ENCODE peak calls at places on chromosomes 11 and 22, in nine cellular contexts. H is stomach, C is tibial nerve, R is fibroblast of lung, E is A549, J is ovary, D is adrenal gland, B is iPS DF 6.9, X is sigmoid colon. G is an unnamed sample.

GRCh38 chr11:66619080-66619554 is 2.7 kb downstream of the RBM14 start:
- DNase-seq in X (no peak), H (no peak), C (no peak), J (no peak), B (no peak), D (no peak), R (peak), E (peak), G (peak)

GRCh38 chr11:35911616-35912165 is 32.2 kb upstream of the LDLRAD3 start:
- DNase-seq in X (no peak), D (no peak), H (no peak), R (no peak), C (no peak), J (no peak), E (no peak), B (no peak), G (no peak)

GRCh38 chr11:134780486-134781155 is 368.6 kb upstream of the B3GAT1 start:
- DNase-seq in X (no peak), B (no peak), J (no peak), R (no peak), C (no peak), E (no peak), H (no peak), D (no peak), G (no peak)

GRCh38 chr11:120834686-120835225 is 189.1 kb upstream of the TBCEL start:
- DNase-seq in D (no peak), E (no peak), J (no peak), C (no peak), X (no peak), B (no peak), R (no peak), H (no peak), G (no peak)

GRCh38 chr11:119065369-119065768 is 2.2 kb upstream of the VPS11 start:
- DNase-seq in C (no peak), B (no peak), X (no peak), J (no peak), D (no peak), R (peak), H (no peak), E (peak), G (no peak)

GRCh38 chr11:8905528-8906165 is 5.3 kb upstream of the AKIP1 start:
- DNase-seq in R (peak), B (no peak), D (no peak), C (no peak), X (no peak), E (peak), J (no peak), H (no peak), G (no peak)

GRCh38 chr22:44724859-44725258 is 22.9 kb downstream of the PRR5 start:
- DNase-seq in X (no peak), J (no peak), R (no peak), B (no peak), D (no peak), H (no peak), C (no peak), E (no peak), G (no peak)

GRCh38 chr11:2390871-2391662 is 9.5 kb upstream of the TSSC4 start:
- DNase-seq in X (peak), B (no peak), E (peak), C (no peak), R (peak), D (no peak), J (peak), H (no peak), G (no peak)

GRCh38 chr11:35615911-35616900 is 2.1 kb upstream of the FJX1 start:
- DNase-seq in D (no peak), E (peak), H (no peak), X (no peak), J (no peak), B (no peak), R (peak), C (peak), G (no peak)

GRCh38 chr11:19879309-19880087 is 166.9 kb downstream of the NAV2 start:
- DNase-seq in J (no peak), R (no peak), H (no peak), C (no peak), B (no peak), D (no peak), X (peak), E (no peak), G (no peak)

GRCh38 chr11:19878520-19878919 is 165.9 kb downstream of the NAV2 start:
- DNase-seq in H (no peak), D (no peak), X (no peak), C (no peak), J (no peak), B (no peak), R (no peak), E (no peak), G (no peak)

GRCh38 chr11:19874241-19874640 is 161.6 kb downstream of the NAV2 start:
- DNase-seq in C (no peak), J (no peak), D (no peak), X (no peak), B (no peak), E (no peak), R (no peak), H (no peak), G (no peak)

GRCh38 chr11:19873730-19874129 is 161.1 kb downstream of the NAV2 start:
- DNase-seq in X (no peak), R (no peak), D (no peak), C (no peak), J (no peak), B (no peak), H (no peak), E (no peak), G (no peak)

GRCh38 chr11:19876750-19877149 is 164.1 kb downstream of the NAV2 start:
- DNase-seq in H (no peak), J (no peak), B (no peak), D (no peak), X (no peak), E (no peak), R (no peak), C (no peak), G (no peak)
- H3K4me3 ChIP-seq in H (no peak), J (no peak), B (no peak), D (no peak), X (no peak), E (no peak), R (no peak), C (no peak), G (no peak)

DNA sequence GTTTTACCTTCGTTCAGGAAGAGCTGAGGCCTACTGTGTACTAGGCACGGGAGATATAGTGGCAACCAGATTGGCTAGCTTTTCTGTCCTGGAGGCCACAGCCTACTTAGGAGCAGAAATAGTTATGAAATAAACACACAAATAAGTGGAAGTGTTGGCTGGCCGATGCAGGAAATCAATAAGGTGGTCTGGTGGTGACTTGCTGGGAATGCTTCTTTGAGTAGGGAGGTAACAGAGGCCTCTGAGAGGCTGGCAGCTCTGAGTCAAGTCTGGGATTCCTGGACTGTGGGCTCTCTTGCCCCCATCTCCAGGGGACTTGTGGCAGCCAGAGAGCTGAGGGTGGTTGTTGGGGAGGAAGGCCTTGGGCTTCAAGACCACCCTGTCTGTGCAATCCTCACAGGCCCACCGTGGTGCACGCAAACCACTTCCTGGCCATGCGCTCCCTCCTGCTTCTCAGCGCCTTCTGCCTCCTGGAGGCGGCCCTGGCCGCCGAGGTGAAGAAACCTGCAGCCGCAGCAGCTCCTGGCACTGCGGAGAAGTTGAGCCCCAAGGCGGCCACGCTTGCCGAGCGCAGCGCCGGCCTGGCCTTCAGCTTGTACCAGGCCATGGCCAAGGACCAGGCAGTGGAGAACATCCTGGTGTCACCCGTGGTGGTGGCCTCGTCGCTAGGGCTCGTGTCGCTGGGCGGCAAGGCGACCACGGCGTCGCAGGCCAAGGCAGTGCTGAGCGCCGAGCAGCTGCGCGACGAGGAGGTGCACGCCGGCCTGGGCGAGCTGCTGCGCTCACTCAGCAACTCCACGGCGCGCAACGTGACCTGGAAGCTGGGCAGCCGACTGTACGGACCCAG is 4.1 kb downstream of the SERPINH1 start:
- DNase-seq in J (peak), C (no peak), R (no peak), B (no peak), E (no peak), X (no peak), H (no peak), D (no peak), G (no peak)
- H3K4me3 ChIP-seq in J (no peak), C (no peak), R (peak), B (no peak), E (no peak), X (no peak), H (no peak), D (no peak), G (no peak)

DNA sequence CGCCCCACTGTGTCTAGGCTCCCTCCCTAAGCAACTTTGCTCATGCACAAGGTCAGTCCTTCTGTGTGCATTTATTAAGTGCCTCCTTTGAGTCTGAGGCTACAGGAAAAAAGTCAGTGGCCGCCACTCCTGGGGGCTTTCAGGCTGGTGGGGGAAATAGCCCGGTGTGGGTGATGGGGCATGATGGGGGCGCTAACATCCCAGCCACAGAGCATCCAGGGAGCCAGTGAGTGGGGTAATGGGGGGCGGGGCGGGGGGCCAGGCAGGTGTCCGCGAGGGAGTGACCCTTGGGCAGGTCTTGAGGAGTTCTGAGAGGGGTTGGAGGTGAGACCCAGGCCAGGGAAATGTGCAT is 10.0 kb upstream of the EHD1 start:
- DNase-seq in J (no peak), H (no peak), B (no peak), C (no peak), E (no peak), X (no peak), R (no peak), D (no peak), G (no peak)
- H3K4me3 ChIP-seq in J (no peak), H (no peak), B (no peak), C (peak), E (peak), X (peak), R (no peak), D (no peak), G (no peak)

GRCh38 chr22:37266581-37267127 is 15.7 kb upstream of the CYTH4 start:
- DNase-seq in C (no peak), D (no peak), E (no peak), H (no peak), R (no peak), X (no peak), B (no peak), J (peak), G (no peak)
- H3K4me3 ChIP-seq in C (peak), D (no peak), E (no peak), H (peak), R (no peak), X (peak), B (no peak), J (no peak), G (no peak)

GRCh38 chr22:33850724-33851123 is 69.6 kb downstream of the LARGE1 start:
- DNase-seq in R (no peak), H (no peak), D (no peak), B (peak), E (no peak), X (no peak), J (no peak), C (no peak), G (no peak)

GRCh38 chr22:33848251-33848650 is 72.0 kb downstream of the LARGE1 start:
- DNase-seq in X (no peak), J (no peak), H (no peak), E (no peak), B (no peak), D (no peak), R (no peak), C (no peak), G (no peak)

GRCh38 chr22:33851985-33852384 is 68.3 kb downstream of the LARGE1 start:
- DNase-seq in X (no peak), E (no peak), D (no peak), B (no peak), H (peak), J (no peak), C (no peak), R (no peak), G (no peak)

GRCh38 chr22:33851240-33851639 is 69.0 kb downstream of the LARGE1 start:
- DNase-seq in D (no peak), X (no peak), J (no peak), C (no peak), E (no peak), H (no peak), B (no peak), R (no peak), G (no peak)

DNA sequence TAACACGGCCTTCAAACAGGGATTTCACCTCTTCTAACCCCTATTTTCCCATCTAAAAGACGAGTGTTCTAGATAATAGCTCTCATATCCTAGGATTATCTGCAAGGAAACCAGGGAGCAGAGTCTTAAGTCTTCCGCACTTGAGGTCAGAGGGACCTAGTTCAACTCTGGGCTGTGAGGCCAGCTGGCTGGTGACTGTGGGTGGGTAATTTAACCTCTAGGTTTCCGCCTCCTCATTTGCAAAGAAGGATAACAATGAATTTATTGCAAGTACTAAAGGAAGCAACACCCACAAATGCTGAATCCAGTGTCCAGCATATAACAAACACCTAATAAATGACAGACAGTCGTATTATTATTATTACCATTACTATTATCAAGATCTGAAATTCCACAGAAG is 70.0 kb downstream of the LARGE1 start:
- DNase-seq in B (no peak), C (no peak), D (no peak), J (no peak), E (no peak), X (no peak), H (no peak), R (no peak), G (no peak)
- H3K4me3 ChIP-seq in B (no peak), C (no peak), D (no peak), J (no peak), E (no peak), X (no peak), H (no peak), R (no peak), G (no peak)

DNA sequence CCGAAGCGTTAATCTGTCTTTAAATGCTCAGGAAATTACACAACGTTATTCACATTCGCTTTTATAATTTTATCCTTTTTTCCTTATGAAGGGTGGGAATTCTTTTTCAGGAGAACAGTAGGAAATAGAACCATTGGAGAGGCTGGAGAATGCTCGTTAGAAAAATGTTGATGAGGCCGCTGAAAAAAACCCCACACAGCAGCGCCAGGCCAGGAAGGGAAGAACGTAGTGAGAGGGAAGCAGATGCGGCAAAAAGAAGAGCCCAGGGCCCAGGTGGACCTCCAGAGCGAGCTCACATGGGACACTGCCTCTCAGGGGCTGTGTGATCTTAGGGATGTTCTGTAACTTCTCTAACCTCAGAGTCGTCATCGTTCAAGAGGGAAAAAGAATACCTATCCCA is 691.6 kb downstream of the OPCML start:
- DNase-seq in H (no peak), C (no peak), R (no peak), B (no peak), D (no peak), X (no peak), E (no peak), J (no peak), G (no peak)
- H3K4me3 ChIP-seq in H (no peak), C (no peak), R (no peak), B (no peak), D (no peak), X (no peak), E (no peak), J (no peak), G (no peak)

GRCh38 chr11:18314794-18315523 is 7.0 kb downstream of the HPS5 start:
- DNase-seq in X (no peak), H (no peak), B (no peak), R (no peak), J (no peak), D (no peak), C (no peak), E (no peak), G (no peak)

GRCh38 chr11:18313985-18314763 is 7.8 kb downstream of the HPS5 start:
- DNase-seq in J (peak), D (no peak), R (peak), H (no peak), X (no peak), E (peak), B (no peak), C (no peak), G (no peak)

GRCh38 chr11:18310800-18311340 is 11.1 kb downstream of the HPS5 start:
- DNase-seq in J (no peak), C (no peak), E (no peak), D (peak), B (no peak), H (no peak), X (no peak), R (no peak), G (no peak)

GRCh38 chr11:18312012-18312411 is 9.9 kb downstream of the HPS5 start:
- DNase-seq in E (no peak), D (no peak), R (no peak), C (no peak), J (no peak), B (no peak), X (no peak), H (no peak), G (no peak)

DNA sequence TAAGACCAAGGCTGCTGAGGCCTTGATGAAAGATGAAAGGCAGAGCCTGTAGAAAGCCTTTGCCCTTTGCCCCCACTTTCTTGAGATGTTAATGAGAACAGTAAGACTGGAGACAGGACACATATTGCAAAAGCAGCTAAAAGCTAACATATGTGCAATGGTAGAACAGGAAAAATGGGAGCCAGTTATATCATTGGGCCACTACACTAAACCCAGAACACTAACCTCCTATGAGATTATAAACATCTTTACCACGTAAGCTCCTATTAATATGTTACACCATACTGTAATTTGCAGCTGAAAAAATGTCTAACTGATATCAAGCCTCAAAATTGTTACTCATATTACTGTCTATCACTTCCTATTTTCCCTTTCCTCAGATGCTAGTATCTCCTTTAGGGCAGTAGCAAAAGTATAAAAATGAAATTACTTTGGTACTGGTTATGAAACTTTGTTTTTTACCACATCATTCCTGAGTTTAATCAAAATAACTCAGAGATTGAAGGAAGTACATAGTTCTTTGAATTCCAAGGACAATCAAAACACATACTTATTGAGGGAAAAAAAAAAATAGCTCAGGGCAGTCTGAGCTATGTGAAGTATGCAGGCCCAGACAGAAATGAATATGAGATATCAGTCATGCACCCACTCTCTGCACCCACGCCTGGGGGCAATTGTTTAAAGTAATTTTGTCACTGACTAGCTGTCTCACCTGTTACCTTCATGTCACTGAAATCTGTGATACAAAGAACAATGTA is 9.1 kb downstream of the HPS5 start:
- DNase-seq in E (no peak), X (no peak), J (no peak), C (no peak), B (no peak), R (no peak), D (no peak), H (no peak), G (peak)
- H3K4me3 ChIP-seq in E (no peak), X (no peak), J (no peak), C (no peak), B (no peak), R (no peak), D (no peak), H (no peak), G (no peak)

DNA sequence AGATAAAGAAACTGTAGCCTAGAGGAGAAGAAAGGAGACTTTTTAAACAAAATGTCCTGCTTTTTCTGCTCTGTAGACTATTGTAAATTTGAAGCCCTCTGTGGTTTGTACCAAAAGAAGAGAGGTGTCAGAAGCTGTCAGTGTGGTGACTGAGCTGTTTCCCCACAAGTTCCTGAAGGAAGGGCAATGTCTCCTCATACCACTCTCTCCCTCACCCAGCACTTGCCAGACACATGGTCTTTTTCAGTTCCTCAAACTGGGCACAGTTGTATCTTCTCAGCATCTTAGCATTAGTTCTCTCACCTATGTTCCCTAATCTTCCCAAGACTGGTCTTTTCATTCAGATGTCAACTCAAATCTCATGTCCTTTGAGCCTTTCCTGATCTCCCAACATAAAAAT is 4.3 kb downstream of the BCO2 start:
- DNase-seq in B (no peak), C (no peak), D (no peak), R (no peak), E (no peak), H (no peak), X (no peak), J (no peak), G (no peak)
- H3K4me3 ChIP-seq in B (no peak), C (no peak), D (no peak), R (no peak), E (no peak), H (no peak), X (no peak), J (no peak), G (no peak)

GRCh38 chr22:19645905-19646304 is 68.4 kb upstream of the SEPTIN5 start:
- DNase-seq in H (no peak), J (no peak), R (no peak), B (no peak), C (no peak), D (no peak), X (peak), E (no peak), G (no peak)
- H3K4me3 ChIP-seq in H (no peak), J (no peak), R (no peak), B (no peak), C (no peak), D (no peak), X (no peak), E (no peak), G (no peak)

DNA sequence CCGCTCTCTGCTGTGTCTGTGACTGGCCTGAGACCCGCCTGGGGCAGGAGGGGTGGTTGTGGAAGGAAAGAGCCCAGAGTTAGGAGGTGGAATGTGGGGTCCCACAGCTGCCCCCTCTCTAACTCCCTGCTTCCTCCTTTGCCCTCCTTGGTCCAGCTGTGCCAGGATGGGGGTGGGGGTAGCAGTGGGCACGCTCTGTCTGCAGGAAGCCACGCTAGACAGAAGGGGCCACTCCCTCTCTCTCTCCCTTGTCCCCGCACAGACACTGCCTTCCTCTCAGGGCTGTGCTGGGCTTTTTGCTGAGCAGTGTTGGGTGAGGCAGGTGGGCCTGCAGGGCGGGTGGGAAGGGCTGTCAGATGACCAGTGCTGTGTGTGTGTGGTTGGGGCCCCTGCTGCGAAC is 2.0 kb upstream of the SOX10 start:
- DNase-seq in D (no peak), R (no peak), X (no peak), E (no peak), C (no peak), H (no peak), J (no peak), B (no peak), G (no peak)
- H3K4me3 ChIP-seq in D (no peak), R (no peak), X (peak), E (no peak), C (peak), H (no peak), J (no peak), B (no peak), G (no peak)